ENCODE peak calls at places on chromosomes 6 and 20, in five cellular contexts. Z is fibroblast of the aortic adventitia, M is lower leg skin, T is GM12878, A is SJSA1. D is an unnamed sample.
A peak's percentile ranks its signal among the peaks of the same experiment; 100 is the strongest.

GRCh38 chr20:50600281-50600895 is 90.2 kb downstream of the PTPN1 start:
- DNase-seq in M (no peak), Z (no peak), T (no peak), A (no peak), D (no peak)

GRCh38 chr6:37381579-37381978 is 27.8 kb downstream of the RNF8 start:
- DNase-seq in T (peak; percentile 32), Z (peak; percentile 65), A (no peak), M (no peak), D (peak; percentile 83)

GRCh38 chr6:35128496-35128895 is 12.6 kb downstream of the TCP11 start:
- DNase-seq in A (no peak), Z (peak; percentile 16), T (no peak), M (no peak), D (no peak)

GRCh38 chr20:18019068-18019467 is 38.6 kb downstream of the OVOL2 start:
- DNase-seq in T (no peak), M (no peak), A (no peak), Z (peak; percentile 16), D (peak; percentile 63)

GRCh38 chr20:62616728-62617621 is 25.3 kb upstream of the SLCO4A1 start:
- DNase-seq in A (peak; percentile 84), T (no peak), M (peak; percentile 94), Z (peak; percentile 57), D (peak; percentile 78)

GRCh38 chr6:72824833-72825232 is 203.0 kb downstream of the KCNQ5 start:
- DNase-seq in T (peak; percentile 3), M (no peak), Z (no peak), A (no peak), D (peak; percentile 49)

GRCh38 chr6:148943451-148943850 is 196.6 kb downstream of the UST start:
- DNase-seq in A (no peak), T (no peak), M (no peak), Z (peak; percentile 76), D (no peak)

GRCh38 chr6:22568854-22569253 is 512 bp upstream of the HDGFL1 start:
- DNase-seq in M (no peak), T (no peak), Z (no peak), A (no peak), D (no peak)

GRCh38 chr6:133341607-133342158 is 100.5 kb downstream of the EYA4 start:
- DNase-seq in T (no peak), Z (peak; percentile 89), A (no peak), M (no peak), D (no peak)

GRCh38 chr20:3696200-3696599 is 14.4 kb upstream of the ADAM33 start:
- DNase-seq in A (no peak), M (no peak), Z (no peak), T (no peak), D (peak; percentile 27)

GRCh38 chr20:37907330-37907676 is 4.4 kb downstream of the VSTM2L start:
- DNase-seq in T (no peak), Z (no peak), A (no peak), M (no peak), D (no peak)

GRCh38 chr20:4817230-4817671 is 95.5 kb downstream of the PRND start:
- DNase-seq in A (no peak), T (no peak), Z (peak; percentile 55), M (no peak), D (no peak)

GRCh38 chr6:159941286-159942113 is 27.4 kb upstream of the IGF2R start:
- DNase-seq in A (no peak), M (no peak), Z (peak; percentile 76), T (peak; percentile 55), D (peak; percentile 78)

GRCh38 chr6:155377061-155377460 is 62.8 kb upstream of the TFB1M start:
- DNase-seq in M (no peak), T (no peak), A (no peak), Z (peak; percentile 88), D (no peak)

GRCh38 chr6:162331911-162332310 is 395.7 kb downstream of the PRKN start:
- DNase-seq in T (no peak), Z (no peak), M (no peak), A (no peak), D (no peak)

GRCh38 chr6:157381631-157382621 is 936 bp downstream of the ZDHHC14 start:
- DNase-seq in M (peak; percentile 91), A (peak; percentile 67), Z (peak; percentile 54), T (no peak), D (peak; percentile 63)

GRCh38 chr6:114419175-114419574 is 76.4 kb upstream of the HS3ST5 start:
- DNase-seq in Z (no peak), A (no peak), T (peak; percentile 4), M (no peak), D (peak; percentile 64)

GRCh38 chr6:64330694-64331309 is 695.2 kb downstream of the PHF3 start:
- DNase-seq in Z (peak; percentile 61), A (peak; percentile 56), T (peak; percentile 11), M (no peak), D (peak; percentile 70)

GRCh38 chr6:30006170-30007131 is 54.6 kb upstream of the POLR1H start:
- DNase-seq in T (no peak), Z (peak; percentile 5), M (peak; percentile 90), A (no peak), D (no peak)

GRCh38 chr6:143328885-143329284 is 121.6 kb downstream of the ADAT2 start:
- DNase-seq in A (no peak), M (no peak), Z (peak; percentile 34), T (no peak), D (no peak)

GRCh38 chr6:159117031-159117430 is 52.2 kb upstream of the FNDC1 start:
- DNase-seq in T (no peak), Z (peak; percentile 24), A (no peak), M (no peak), D (no peak)

GRCh38 chr6:9040718-9041117 is 605.4 kb upstream of the SLC35B3 start:
- DNase-seq in Z (no peak), T (no peak), A (no peak), M (no peak), D (no peak)

GRCh38 chr6:10465633-10466499 is 51.0 kb upstream of the TFAP2A start:
- DNase-seq in T (no peak), A (peak; percentile 75), M (no peak), Z (peak; percentile 41), D (peak; percentile 61)

GRCh38 chr20:62088258-62089127 is 22.8 kb upstream of the TAF4 start:
- DNase-seq in Z (peak; percentile 62), M (no peak), T (no peak), A (peak; percentile 84), D (no peak)

GRCh38 chr6:131950767-131951575 is at the start of gene CCN2:
- DNase-seq in Z (peak; percentile 100), A (peak; percentile 98), M (peak; percentile 96), T (no peak), D (no peak)

DNA sequence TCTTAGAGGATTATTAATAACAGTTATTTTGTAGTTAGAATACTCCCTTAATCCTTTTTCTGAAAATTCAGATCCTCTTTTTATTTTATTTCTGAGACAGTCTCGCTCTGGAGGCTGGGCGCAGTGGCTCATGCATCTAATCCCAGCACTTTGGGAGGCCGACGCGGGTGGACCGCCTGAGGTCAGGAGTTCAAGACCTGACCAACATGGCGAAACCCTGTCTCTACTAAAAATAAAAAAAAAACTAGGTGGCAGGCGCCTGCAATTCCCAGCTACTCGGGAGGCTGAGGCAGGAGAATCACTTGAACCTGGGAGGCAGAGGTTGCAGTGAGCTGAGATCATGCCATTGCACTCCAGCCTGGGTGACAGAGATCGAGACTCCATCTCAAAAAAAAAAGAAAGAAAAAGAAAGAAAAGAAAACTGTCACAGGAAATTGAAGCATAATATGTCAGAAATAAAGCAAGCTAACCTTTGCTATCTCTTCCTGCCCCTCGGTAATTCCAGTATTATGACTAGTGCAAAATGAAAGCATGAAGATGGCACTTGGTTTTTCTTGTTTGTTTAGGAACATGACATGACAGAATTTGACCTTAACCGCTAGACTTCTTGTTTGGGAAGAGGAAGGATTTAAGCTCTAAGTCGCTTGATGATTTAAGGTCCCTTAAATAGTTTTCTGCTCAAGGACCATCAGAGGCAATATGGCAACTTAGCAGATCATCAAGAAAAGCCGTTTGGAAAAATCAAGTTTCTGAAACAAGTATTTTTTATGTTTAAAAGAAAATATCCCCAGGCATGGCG is 1.8 kb upstream of the RBM39 start:
- DNase-seq in M (peak; percentile 86), T (no peak), Z (no peak), A (no peak), D (peak; percentile 62)
- H3K4me3 ChIP-seq in M (no peak overlapping the region), T (peak overlapping the region; percentile 80), Z (no peak overlapping the region), A (no peak overlapping the region), D (peak overlapping the region; percentile 66)

GRCh38 chr20:36745927-36746659 is at the start of gene NDRG3:
- DNase-seq in Z (peak; percentile 92), T (peak; percentile 68), M (peak; percentile 98), A (peak; percentile 93), D (peak; percentile 97)
- H3K4me3 ChIP-seq in Z (peak within 1 kb of the TSS; percentile 80), T (peak within 1 kb of the TSS; percentile 94), M (peak within 1 kb of the TSS; percentile 59), A (peak within 1 kb of the TSS; percentile 59), D (peak within 1 kb of the TSS; percentile 92)

DNA sequence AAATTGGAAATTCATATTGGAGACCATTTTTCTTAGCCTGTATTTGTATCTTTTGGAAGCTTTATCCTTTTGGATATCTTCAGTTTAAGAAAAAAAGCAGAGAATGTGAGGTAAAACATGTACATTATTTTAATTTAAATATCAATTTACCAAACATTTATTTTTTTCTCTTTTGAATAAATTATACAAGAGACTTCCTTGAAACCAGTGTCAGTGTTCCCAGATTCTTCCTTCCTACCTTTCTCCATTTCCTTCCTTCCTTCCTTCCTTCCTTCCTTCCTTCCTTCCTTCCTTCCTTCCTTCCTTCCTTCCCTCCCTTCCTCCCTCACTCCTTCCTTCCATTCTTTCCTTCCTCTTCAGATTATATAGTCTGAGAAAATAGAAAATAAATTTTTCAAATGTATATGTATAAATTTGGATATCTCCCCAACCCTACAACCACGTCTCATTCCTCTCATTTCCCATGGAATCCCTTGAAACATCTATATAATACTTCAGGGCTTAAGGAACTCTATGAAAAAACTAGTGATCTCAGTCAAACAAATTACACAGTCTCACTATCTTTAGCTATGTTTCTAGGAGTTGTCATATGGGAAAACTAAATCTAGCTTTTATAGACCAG is 528.4 kb downstream of the GRIK2 start:
- DNase-seq in Z (no peak), A (no peak), T (no peak), M (no peak), D (no peak)
- H3K4me3 ChIP-seq in Z (no peak overlapping the region), A (no peak overlapping the region), T (no peak overlapping the region), M (no peak overlapping the region), D (no peak overlapping the region)

DNA sequence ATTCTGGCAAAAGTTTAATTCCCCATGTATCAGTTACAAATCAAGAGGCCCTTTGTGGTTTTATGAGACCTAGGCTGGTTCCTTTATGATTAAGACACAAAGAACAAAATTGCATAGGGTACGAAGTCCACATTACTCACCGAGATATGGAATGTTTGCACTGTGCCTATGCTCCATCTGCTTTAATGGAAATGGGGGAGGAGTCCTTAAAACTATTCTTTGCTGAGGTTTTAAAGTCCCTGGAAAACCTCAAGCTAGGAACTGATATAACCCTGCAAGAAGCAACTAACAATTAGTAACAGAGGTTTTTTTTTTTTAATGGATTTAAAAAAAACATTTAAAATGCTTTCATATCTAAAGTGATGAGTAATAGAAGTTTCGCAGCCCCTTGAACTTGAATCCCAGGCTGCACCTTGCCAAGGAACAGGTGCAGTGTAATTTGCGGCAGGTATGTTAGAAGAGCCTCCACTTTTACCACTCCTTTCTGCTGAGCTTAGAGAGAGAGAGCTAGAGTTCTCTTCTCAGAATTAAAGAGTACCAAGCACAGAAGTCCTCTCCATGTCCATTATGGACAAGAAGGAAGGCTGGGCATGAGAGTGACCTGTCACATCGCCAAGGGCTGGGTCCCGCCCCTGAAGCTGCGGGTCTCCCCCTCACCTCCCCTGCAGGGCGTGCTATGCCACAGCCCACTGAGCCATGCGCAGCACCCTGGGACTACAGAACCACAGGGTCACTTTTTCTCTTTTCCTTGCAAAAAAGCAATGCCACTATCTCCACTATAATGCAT is 2.3 kb downstream of the SERPINB1 start:
- DNase-seq in Z (peak; percentile 73), A (no peak), M (no peak), T (no peak), D (no peak)
- H3K4me3 ChIP-seq in Z (peak overlapping the region; percentile 11), A (no peak overlapping the region), M (no peak overlapping the region), T (no peak overlapping the region), D (no peak overlapping the region)

GRCh38 chr6:16496982-16497823 is 258.8 kb downstream of the GMPR start:
- DNase-seq in A (no peak), Z (peak; percentile 58), T (no peak), M (no peak), D (no peak)
- H3K4me3 ChIP-seq in A (no peak overlapping the region), Z (no peak overlapping the region), T (no peak overlapping the region), M (no peak overlapping the region), D (no peak overlapping the region)

GRCh38 chr6:42448391-42448790 is 3.3 kb downstream of the TRERF1 start:
- DNase-seq in M (no peak), Z (no peak), T (no peak), A (no peak), D (no peak)
- H3K4me3 ChIP-seq in M (no peak overlapping the region), Z (peak overlapping the region; percentile 6), T (peak overlapping the region; percentile 5), A (no peak overlapping the region), D (no peak overlapping the region)

D was measured in GM12865.